ENCODE peak calls at places on chromosomes 13 and 19, in eight cellular contexts. One of them, this sample, is unnamed.

GRCh38 chr19:51036519-51036918 is 1.7 kb upstream of the KLK12 start:
- DNase-seq in lower lobe of right lung: no peak
- DNase-seq in astrocyte: no peak
- DNase-seq in adrenal gland: no peak
- DNase-seq in small intestine: no peak
- DNase-seq in H1: no peak
- DNase-seq in Peyer's patch: no peak
- DNase-seq in GM06990: no peak
- DNase-seq in this sample: no peak

GRCh38 chr13:30052127-30052526 is 201.7 kb upstream of the UBL3 start:
- DNase-seq in lower lobe of right lung: no peak
- DNase-seq in astrocyte: no peak
- DNase-seq in adrenal gland: no peak
- DNase-seq in small intestine: no peak
- DNase-seq in H1: peak; percentile 50
- DNase-seq in Peyer's patch: no peak
- DNase-seq in GM06990: no peak
- DNase-seq in this sample: no peak

GRCh38 chr13:66635526-66635925 is 594.6 kb downstream of the PCDH9 start:
- DNase-seq in lower lobe of right lung: no peak
- DNase-seq in astrocyte: peak; percentile 96
- DNase-seq in adrenal gland: no peak
- DNase-seq in small intestine: no peak
- DNase-seq in H1: no peak
- DNase-seq in Peyer's patch: no peak
- DNase-seq in GM06990: no peak
- DNase-seq in this sample: peak; percentile 80

GRCh38 chr13:66076417-66076816 is 1153.7 kb downstream of the PCDH9 start:
- DNase-seq in lower lobe of right lung: no peak
- DNase-seq in astrocyte: peak; percentile 83
- DNase-seq in adrenal gland: no peak
- DNase-seq in small intestine: no peak
- DNase-seq in H1: no peak
- DNase-seq in Peyer's patch: no peak
- DNase-seq in GM06990: no peak
- DNase-seq in this sample: no peak

GRCh38 chr13:38398810-38399493 is 49.3 kb downstream of the UFM1 start:
- DNase-seq in lower lobe of right lung: no peak
- DNase-seq in astrocyte: peak; percentile 57
- DNase-seq in adrenal gland: no peak
- DNase-seq in small intestine: peak; percentile 1
- DNase-seq in H1: no peak
- DNase-seq in Peyer's patch: no peak
- DNase-seq in GM06990: no peak
- DNase-seq in this sample: peak; percentile 95

GRCh38 chr13:113636266-113636963 is 21.6 kb downstream of the ATP4B start:
- DNase-seq in lower lobe of right lung: peak; percentile 9
- DNase-seq in astrocyte: no peak
- DNase-seq in adrenal gland: no peak
- DNase-seq in small intestine: no peak
- DNase-seq in H1: no peak
- DNase-seq in Peyer's patch: no peak
- DNase-seq in GM06990: no peak
- DNase-seq in this sample: no peak

GRCh38 chr13:57969961-57970360 is 338.4 kb downstream of the PCDH17 start:
- DNase-seq in lower lobe of right lung: no peak
- DNase-seq in astrocyte: peak; percentile 37
- DNase-seq in adrenal gland: no peak
- DNase-seq in small intestine: no peak
- DNase-seq in H1: no peak
- DNase-seq in Peyer's patch: no peak
- DNase-seq in GM06990: no peak
- DNase-seq in this sample: no peak

GRCh38 chr13:71290963-71291937 is 575.8 kb downstream of the DACH1 start:
- DNase-seq in lower lobe of right lung: no peak
- DNase-seq in astrocyte: no peak
- DNase-seq in adrenal gland: peak; percentile 63
- DNase-seq in small intestine: peak; percentile 85
- DNase-seq in H1: no peak
- DNase-seq in Peyer's patch: no peak
- DNase-seq in GM06990: peak; percentile 29
- DNase-seq in this sample: peak; percentile 43

GRCh38 chr13:37106642-37107041 is 1.2 kb upstream of the CSNK1A1L start:
- DNase-seq in lower lobe of right lung: no peak
- DNase-seq in astrocyte: no peak
- DNase-seq in adrenal gland: no peak
- DNase-seq in small intestine: no peak
- DNase-seq in H1: no peak
- DNase-seq in Peyer's patch: no peak
- DNase-seq in GM06990: no peak
- DNase-seq in this sample: peak; percentile 3

GRCh38 chr13:18959996-18960395 is 221.6 kb downstream of the TUBA3C start:
- DNase-seq in lower lobe of right lung: no peak
- DNase-seq in astrocyte: no peak
- DNase-seq in adrenal gland: no peak
- DNase-seq in small intestine: no peak
- DNase-seq in H1: no peak
- DNase-seq in Peyer's patch: no peak
- DNase-seq in GM06990: no peak
- DNase-seq in this sample: no peak

GRCh38 chr19:20558011-20558410 is 7.6 kb downstream of the ZNF737 start:
- DNase-seq in lower lobe of right lung: no peak
- DNase-seq in astrocyte: no peak
- DNase-seq in adrenal gland: peak; percentile 84
- DNase-seq in small intestine: no peak
- DNase-seq in H1: no peak
- DNase-seq in Peyer's patch: no peak
- DNase-seq in GM06990: no peak
- DNase-seq in this sample: no peak

GRCh38 chr19:37468961-37469777 is at the start of gene ZNF570:
- DNase-seq in lower lobe of right lung: peak; percentile 93
- DNase-seq in astrocyte: peak; percentile 80
- DNase-seq in adrenal gland: peak; percentile 95
- DNase-seq in small intestine: peak; percentile 87
- DNase-seq in H1: peak; percentile 59
- DNase-seq in Peyer's patch: peak; percentile 88
- DNase-seq in GM06990: peak; percentile 93
- DNase-seq in this sample: peak; percentile 86

GRCh38 chr19:30784850-30785459 is 412.8 kb downstream of the ZNF536 start:
- DNase-seq in lower lobe of right lung: peak; percentile 73
- DNase-seq in astrocyte: no peak
- DNase-seq in adrenal gland: peak; percentile 77
- DNase-seq in small intestine: peak; percentile 50
- DNase-seq in H1: peak; percentile 13
- DNase-seq in Peyer's patch: peak; percentile 19
- DNase-seq in GM06990: no peak
- DNase-seq in this sample: peak; percentile 6

GRCh38 chr13:78465250-78465649 is 138.1 kb downstream of the POU4F1 start:
- DNase-seq in lower lobe of right lung: no peak
- DNase-seq in astrocyte: no peak
- DNase-seq in adrenal gland: no peak
- DNase-seq in small intestine: no peak
- DNase-seq in H1: no peak
- DNase-seq in Peyer's patch: no peak
- DNase-seq in GM06990: no peak
- DNase-seq in this sample: no peak

GRCh38 chr19:21321134-21321533 is 8.1 kb downstream of the ZNF708 start:
- DNase-seq in lower lobe of right lung: no peak
- DNase-seq in astrocyte: peak; percentile 30
- DNase-seq in adrenal gland: no peak
- DNase-seq in small intestine: no peak
- DNase-seq in H1: no peak
- DNase-seq in Peyer's patch: no peak
- DNase-seq in GM06990: no peak
- DNase-seq in this sample: peak; percentile 31

GRCh38 chr19:44903216-44903601 is 2.4 kb upstream of the APOE start:
- DNase-seq in lower lobe of right lung: no peak
- DNase-seq in astrocyte: no peak
- DNase-seq in adrenal gland: no peak
- DNase-seq in small intestine: no peak
- DNase-seq in H1: no peak
- DNase-seq in Peyer's patch: no peak
- DNase-seq in GM06990: no peak
- DNase-seq in this sample: no peak
- H3K36me3 ChIP-seq in lower lobe of right lung: peaks cover 40% of the 10 kb centered on the region
- H3K36me3 ChIP-seq in astrocyte: peaks cover 9% of the 10 kb centered on the region
- H3K36me3 ChIP-seq in adrenal gland: peaks cover 36% of the 10 kb centered on the region
- H3K36me3 ChIP-seq in small intestine: peaks cover 8% of the 10 kb centered on the region
- H3K36me3 ChIP-seq in H1: peaks cover 34% of the 10 kb centered on the region
- H3K36me3 ChIP-seq in Peyer's patch: no peaks in the 10 kb centered on the region
- H3K36me3 ChIP-seq in GM06990: peaks cover 25% of the 10 kb centered on the region
- H3K36me3 ChIP-seq in this sample: peaks cover 11% of the 10 kb centered on the region

DNA sequence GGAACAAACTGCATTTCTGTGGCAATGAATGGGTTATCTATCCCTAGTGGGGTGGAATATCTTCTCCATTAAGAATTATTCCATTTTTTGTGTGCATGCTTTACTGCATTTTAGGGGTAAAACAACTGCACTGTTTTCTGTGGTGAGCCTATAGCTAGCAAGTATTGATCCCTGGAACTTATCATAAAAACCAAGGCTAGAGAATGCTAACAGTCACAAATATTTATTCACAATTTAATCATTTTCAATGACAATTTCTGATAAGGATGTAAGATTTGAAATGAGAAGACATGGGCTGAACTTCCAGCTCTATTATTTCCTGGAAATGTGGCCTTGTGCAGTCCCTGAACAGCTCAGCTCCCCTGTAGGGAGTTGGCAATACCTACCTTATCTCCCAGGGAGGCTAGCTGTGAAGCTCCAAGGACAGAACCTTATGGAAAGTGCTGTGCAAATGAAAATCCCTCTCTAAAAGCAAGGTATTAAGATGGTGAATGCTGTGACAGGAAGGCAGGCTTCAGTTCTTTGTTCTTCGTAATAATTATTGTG is 51.5 kb upstream of the FAM216B start:
- DNase-seq in lower lobe of right lung: no peak
- DNase-seq in astrocyte: no peak
- DNase-seq in adrenal gland: no peak
- DNase-seq in small intestine: no peak
- DNase-seq in H1: no peak
- DNase-seq in Peyer's patch: no peak
- DNase-seq in GM06990: no peak
- DNase-seq in this sample: no peak
- H3K36me3 ChIP-seq in lower lobe of right lung: no peaks in the 10 kb centered on the region
- H3K36me3 ChIP-seq in astrocyte: no peaks in the 10 kb centered on the region
- H3K36me3 ChIP-seq in adrenal gland: no peaks in the 10 kb centered on the region
- H3K36me3 ChIP-seq in small intestine: no peaks in the 10 kb centered on the region
- H3K36me3 ChIP-seq in H1: no peaks in the 10 kb centered on the region
- H3K36me3 ChIP-seq in Peyer's patch: no peaks in the 10 kb centered on the region
- H3K36me3 ChIP-seq in GM06990: no peaks in the 10 kb centered on the region
- H3K36me3 ChIP-seq in this sample: no peaks in the 10 kb centered on the region

DNA sequence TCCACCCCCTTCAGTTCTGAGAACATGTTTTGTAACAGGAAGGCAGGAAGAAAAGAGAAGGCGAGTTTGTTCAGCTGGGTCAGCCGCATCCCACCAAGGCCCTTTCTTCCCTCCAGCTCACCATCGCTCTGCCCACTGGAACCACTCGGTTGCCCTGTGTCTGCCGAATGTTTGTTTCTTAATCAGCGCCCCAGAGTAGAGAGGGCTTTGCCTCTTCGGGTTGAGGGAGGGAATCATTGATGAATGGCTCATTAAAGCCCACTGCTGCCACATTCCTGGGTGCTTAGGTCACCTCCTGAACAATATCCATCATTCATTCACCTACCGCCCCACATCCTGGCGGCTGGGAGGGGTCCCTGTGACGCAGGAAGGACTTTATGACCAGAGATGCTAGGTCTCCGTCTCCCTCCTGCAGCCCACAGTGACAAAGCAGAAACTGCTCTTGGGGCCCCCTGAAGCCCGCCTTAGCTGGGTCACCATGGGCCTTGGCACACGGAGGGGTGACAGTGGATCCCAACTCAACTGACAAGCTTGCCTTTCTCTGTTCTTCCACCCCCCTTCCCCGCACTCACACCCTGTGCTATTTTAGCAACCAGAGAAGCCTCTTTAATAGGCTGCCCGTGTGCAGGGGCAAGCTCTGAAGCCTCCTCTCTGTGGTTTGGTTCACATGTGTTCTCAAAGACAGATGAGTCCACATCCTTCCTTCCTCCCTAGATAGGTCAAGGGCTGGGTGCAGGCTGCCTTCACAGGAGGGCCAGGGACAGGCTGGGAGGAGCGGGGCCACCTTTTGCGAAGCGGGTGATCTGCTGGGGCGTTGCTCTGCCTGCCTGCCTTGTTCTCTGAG is 46.2 kb downstream of the ACTN4 start:
- DNase-seq in lower lobe of right lung: no peak
- DNase-seq in astrocyte: peak; percentile 90
- DNase-seq in adrenal gland: no peak
- DNase-seq in small intestine: peak; percentile 71
- DNase-seq in H1: no peak
- DNase-seq in Peyer's patch: peak; percentile 53
- DNase-seq in GM06990: no peak
- DNase-seq in this sample: peak; percentile 98
- H3K36me3 ChIP-seq in lower lobe of right lung: peaks cover 30% of the 10 kb centered on the region
- H3K36me3 ChIP-seq in astrocyte: peaks cover 9% of the 10 kb centered on the region
- H3K36me3 ChIP-seq in adrenal gland: no peaks in the 10 kb centered on the region
- H3K36me3 ChIP-seq in small intestine: no peaks in the 10 kb centered on the region
- H3K36me3 ChIP-seq in H1: no peaks in the 10 kb centered on the region
- H3K36me3 ChIP-seq in Peyer's patch: no peaks in the 10 kb centered on the region
- H3K36me3 ChIP-seq in GM06990: no peaks in the 10 kb centered on the region
- H3K36me3 ChIP-seq in this sample: peaks cover 17% of the 10 kb centered on the region

GRCh38 chr19:55305491-55305890 is 19.6 kb downstream of the TMEM150B start:
- DNase-seq in lower lobe of right lung: no peak
- DNase-seq in astrocyte: no peak
- DNase-seq in adrenal gland: peak; percentile 82
- DNase-seq in small intestine: no peak
- DNase-seq in H1: no peak
- DNase-seq in Peyer's patch: peak; percentile 36
- DNase-seq in GM06990: no peak
- DNase-seq in this sample: peak; percentile 18

GRCh38 chr19:55304279-55304978 is 20.6 kb downstream of the BRSK1 start:
- DNase-seq in lower lobe of right lung: no peak
- DNase-seq in astrocyte: no peak
- DNase-seq in adrenal gland: peak; percentile 64
- DNase-seq in small intestine: peak; percentile 62
- DNase-seq in H1: no peak
- DNase-seq in Peyer's patch: no peak
- DNase-seq in GM06990: no peak
- DNase-seq in this sample: peak; percentile 52

GRCh38 chr19:55304980-55305379 is 20.2 kb downstream of the TMEM150B start:
- DNase-seq in lower lobe of right lung: no peak
- DNase-seq in astrocyte: no peak
- DNase-seq in adrenal gland: no peak
- DNase-seq in small intestine: no peak
- DNase-seq in H1: no peak
- DNase-seq in Peyer's patch: no peak
- DNase-seq in GM06990: no peak
- DNase-seq in this sample: no peak

GRCh38 chr19:55301459-55302331 is 17.9 kb downstream of the BRSK1 start:
- DNase-seq in lower lobe of right lung: peak; percentile 92
- DNase-seq in astrocyte: peak; percentile 30
- DNase-seq in adrenal gland: peak; percentile 92
- DNase-seq in small intestine: peak; percentile 81
- DNase-seq in H1: peak; percentile 73
- DNase-seq in Peyer's patch: peak; percentile 88
- DNase-seq in GM06990: peak; percentile 86
- DNase-seq in this sample: peak; percentile 52

DNA sequence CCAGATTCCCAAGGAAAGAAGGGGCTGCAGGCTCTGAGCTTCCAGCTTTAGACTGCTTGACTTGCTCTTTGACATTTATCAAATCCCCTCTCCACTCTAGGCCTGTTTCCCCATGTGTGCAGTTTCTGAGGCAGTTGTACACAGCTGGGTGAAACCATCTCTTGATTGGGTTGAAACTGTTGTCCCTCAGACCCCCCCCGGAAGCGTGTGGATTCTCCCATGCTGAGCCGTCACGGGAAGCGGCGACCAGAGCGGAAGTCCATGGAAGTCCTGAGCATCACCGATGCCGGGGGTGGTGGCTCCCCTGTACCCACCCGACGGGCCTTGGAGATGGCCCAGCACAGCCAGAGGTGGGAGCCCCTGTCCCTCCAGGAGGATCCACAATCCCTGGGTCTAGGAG is 19.7 kb downstream of the BRSK1 start:
- DNase-seq in lower lobe of right lung: no peak
- DNase-seq in astrocyte: no peak
- DNase-seq in adrenal gland: no peak
- DNase-seq in small intestine: no peak
- DNase-seq in H1: no peak
- DNase-seq in Peyer's patch: no peak
- DNase-seq in GM06990: no peak
- DNase-seq in this sample: no peak
- H3K36me3 ChIP-seq in lower lobe of right lung: no peaks in the 10 kb centered on the region
- H3K36me3 ChIP-seq in astrocyte: peaks cover 21% of the 10 kb centered on the region
- H3K36me3 ChIP-seq in adrenal gland: peaks cover 12% of the 10 kb centered on the region
- H3K36me3 ChIP-seq in small intestine: no peaks in the 10 kb centered on the region
- H3K36me3 ChIP-seq in H1: peaks cover 31% of the 10 kb centered on the region
- H3K36me3 ChIP-seq in Peyer's patch: no peaks in the 10 kb centered on the region
- H3K36me3 ChIP-seq in GM06990: no peaks in the 10 kb centered on the region
- H3K36me3 ChIP-seq in this sample: no peaks in the 10 kb centered on the region

This sample was measured in mammary epithelial cell.